ENCODE peak calls at places on chromosomes 5 and 9, in eight cellular contexts. N is DMS153, A is Daoy, L is A549, T is LoVo, J is tibial artery, X is SJCRH30, F is uterus. D is an unnamed sample.

GRCh38 chr9:123314617-123315016 is 41.4 kb upstream of the CRB2 start:
- DNase-seq in X (no peak), L (no peak), F (no peak), A (no peak), N (no peak), J (no peak), T (no peak), D (no peak)

GRCh38 chr5:52800394-52801213 is 12.9 kb downstream of the ITGA1 start:
- DNase-seq in X (peak), L (peak), J (peak), F (peak), A (peak), T (peak), N (no peak), D (peak)

GRCh38 chr5:62000646-62001045 is 305.4 kb upstream of the KIF2A start:
- DNase-seq in J (no peak), N (no peak), X (no peak), F (no peak), A (no peak), T (no peak), L (no peak), D (no peak)

GRCh38 chr9:112751059-112751795 is 667 bp downstream of the SNX30 start:
- DNase-seq in L (peak), F (peak), A (peak), X (peak), T (peak), N (peak), J (peak), D (peak)

GRCh38 chr5:59873113-59873512 is 20.4 kb downstream of the PDE4D start:
- DNase-seq in A (peak), N (no peak), J (no peak), T (no peak), L (peak), X (peak), F (no peak), D (no peak)

GRCh38 chr5:2455878-2456277 is 295.6 kb downstream of the IRX2 start:
- DNase-seq in T (no peak), N (no peak), A (no peak), F (no peak), L (no peak), J (no peak), X (no peak), D (no peak)

GRCh38 chr5:88551724-88552345 is 283.2 kb upstream of the TMEM161B start:
- DNase-seq in N (no peak), F (no peak), A (no peak), T (no peak), L (no peak), J (no peak), X (no peak), D (no peak)

GRCh38 chr5:87829214-87829551 is 416.5 kb upstream of the CCNH start:
- DNase-seq in N (no peak), X (peak), T (peak), L (peak), J (peak), F (peak), A (peak), D (peak)

GRCh38 chr5:122924719-122925395 is 79.4 kb downstream of the SNX24 start:
- DNase-seq in F (no peak), N (no peak), T (no peak), A (no peak), J (no peak), L (no peak), X (no peak), D (no peak)

GRCh38 chr9:19992556-19992955 is 203.7 kb upstream of the SLC24A2 start:
- DNase-seq in N (peak), T (no peak), A (peak), L (no peak), F (no peak), X (peak), J (no peak), D (no peak)

GRCh38 chr5:134133995-134134541 is 19.6 kb downstream of the TCF7 start:
- DNase-seq in X (no peak), L (no peak), A (no peak), N (no peak), T (no peak), J (peak), F (peak), D (no peak)

GRCh38 chr5:138610468-138611294 is 35.5 kb upstream of the HSPA9 start:
- DNase-seq in A (no peak), T (no peak), X (no peak), J (no peak), F (no peak), L (peak), N (no peak), D (peak)

GRCh38 chr9:115367780-115368179 is 249.8 kb upstream of the TNC start:
- DNase-seq in A (no peak), F (no peak), T (no peak), J (no peak), L (no peak), N (no peak), X (no peak), D (no peak)

GRCh38 chr9:96061293-96061987 is 185.9 kb downstream of the ERCC6L2 start:
- DNase-seq in A (peak), J (no peak), X (peak), L (peak), N (peak), F (no peak), T (no peak), D (no peak)

GRCh38 chr9:77018058-77019009 is 1.1 kb upstream of the FOXB2 start:
- DNase-seq in L (no peak), F (no peak), A (peak), J (peak), N (no peak), T (no peak), X (no peak), D (no peak)

GRCh38 chr5:142110046-142110531 is 1.5 kb downstream of the NDFIP1 start:
- DNase-seq in L (peak), X (peak), J (no peak), T (no peak), N (no peak), A (no peak), F (no peak), D (peak)

GRCh38 chr5:180046656-180047055 is 24.9 kb downstream of the RNF130 start:
- DNase-seq in A (no peak), L (no peak), X (no peak), N (no peak), F (no peak), J (no peak), T (no peak), D (no peak)

GRCh38 chr9:38707885-38708640 is 11.9 kb downstream of the FAM240B start:
- DNase-seq in L (peak), N (no peak), X (peak), T (peak), J (no peak), F (no peak), A (peak), D (no peak)

GRCh38 chr5:147887925-147888324 is 9.4 kb downstream of the SCGB3A2 start:
- DNase-seq in X (no peak), J (no peak), N (no peak), A (peak), L (no peak), T (no peak), F (no peak), D (no peak)